ENCODE peak calls at places on chromosomes 1 and 21, in four cellular contexts. One of them, this sample, is unnamed.

GRCh38 chr1:7534061-7534825 is 236.9 kb upstream of the VAMP3 start:
- DNase-seq in stimulated activated CD4-positive, alpha-beta T cell treated with anti-CD3 and anti-CD28 coated beads, Interleukin-2, amount 100 ng/mL, for 24 hours: no peak
- DNase-seq in Right ventricle myocardium superior: no peak
- DNase-seq in SK-MEL-5: no peak
- DNase-seq in this sample: no peak

GRCh38 chr1:234582626-234583354 is 27.2 kb downstream of the IRF2BP2 start:
- DNase-seq in stimulated activated CD4-positive, alpha-beta T cell treated with anti-CD3 and anti-CD28 coated beads, Interleukin-2, amount 100 ng/mL, for 24 hours: no peak
- DNase-seq in Right ventricle myocardium superior: no peak
- DNase-seq in SK-MEL-5: peak; percentile 62
- DNase-seq in this sample: no peak

GRCh38 chr1:162159515-162159914 is 90.0 kb downstream of the NOS1AP start:
- DNase-seq in stimulated activated CD4-positive, alpha-beta T cell treated with anti-CD3 and anti-CD28 coated beads, Interleukin-2, amount 100 ng/mL, for 24 hours: no peak
- DNase-seq in Right ventricle myocardium superior: no peak
- DNase-seq in SK-MEL-5: no peak
- DNase-seq in this sample: no peak

GRCh38 chr1:206985162-206985749 is 15.0 kb upstream of the FCAMR start:
- DNase-seq in stimulated activated CD4-positive, alpha-beta T cell treated with anti-CD3 and anti-CD28 coated beads, Interleukin-2, amount 100 ng/mL, for 24 hours: no peak
- DNase-seq in Right ventricle myocardium superior: no peak
- DNase-seq in SK-MEL-5: no peak
- DNase-seq in this sample: no peak

GRCh38 chr1:78339490-78339889 is 151.3 kb upstream of the PTGFR start:
- DNase-seq in stimulated activated CD4-positive, alpha-beta T cell treated with anti-CD3 and anti-CD28 coated beads, Interleukin-2, amount 100 ng/mL, for 24 hours: no peak
- DNase-seq in Right ventricle myocardium superior: no peak
- DNase-seq in SK-MEL-5: no peak
- DNase-seq in this sample: peak; percentile 27

GRCh38 chr1:36464605-36465393 is 615 bp upstream of the MRPS15 start:
- DNase-seq in stimulated activated CD4-positive, alpha-beta T cell treated with anti-CD3 and anti-CD28 coated beads, Interleukin-2, amount 100 ng/mL, for 24 hours: no peak
- DNase-seq in Right ventricle myocardium superior: no peak
- DNase-seq in SK-MEL-5: peak; percentile 49
- DNase-seq in this sample: no peak

GRCh38 chr1:226082959-226083302 is 20.4 kb downstream of the H3-3A start:
- DNase-seq in stimulated activated CD4-positive, alpha-beta T cell treated with anti-CD3 and anti-CD28 coated beads, Interleukin-2, amount 100 ng/mL, for 24 hours: no peak
- DNase-seq in Right ventricle myocardium superior: peak; percentile 85
- DNase-seq in SK-MEL-5: peak; percentile 45
- DNase-seq in this sample: no peak

GRCh38 chr1:170857955-170858354 is 77.4 kb upstream of the MROH9 start:
- DNase-seq in stimulated activated CD4-positive, alpha-beta T cell treated with anti-CD3 and anti-CD28 coated beads, Interleukin-2, amount 100 ng/mL, for 24 hours: no peak
- DNase-seq in Right ventricle myocardium superior: no peak
- DNase-seq in SK-MEL-5: no peak
- DNase-seq in this sample: no peak

GRCh38 chr21:44449473-44450363 is 5.6 kb upstream of the LRRC3 start:
- DNase-seq in stimulated activated CD4-positive, alpha-beta T cell treated with anti-CD3 and anti-CD28 coated beads, Interleukin-2, amount 100 ng/mL, for 24 hours: no peak
- DNase-seq in Right ventricle myocardium superior: no peak
- DNase-seq in SK-MEL-5: no peak
- DNase-seq in this sample: no peak

GRCh38 chr1:188761226-188761625 is 1716.4 kb downstream of the BRINP3 start:
- DNase-seq in stimulated activated CD4-positive, alpha-beta T cell treated with anti-CD3 and anti-CD28 coated beads, Interleukin-2, amount 100 ng/mL, for 24 hours: no peak
- DNase-seq in Right ventricle myocardium superior: no peak
- DNase-seq in SK-MEL-5: no peak
- DNase-seq in this sample: no peak

GRCh38 chr1:220706480-220706879 is 16.3 kb downstream of the C1orf115 start:
- DNase-seq in stimulated activated CD4-positive, alpha-beta T cell treated with anti-CD3 and anti-CD28 coated beads, Interleukin-2, amount 100 ng/mL, for 24 hours: no peak
- DNase-seq in Right ventricle myocardium superior: no peak
- DNase-seq in SK-MEL-5: no peak
- DNase-seq in this sample: no peak

GRCh38 chr1:14968251-14968812 is 185.2 kb upstream of the TMEM51 start:
- DNase-seq in stimulated activated CD4-positive, alpha-beta T cell treated with anti-CD3 and anti-CD28 coated beads, Interleukin-2, amount 100 ng/mL, for 24 hours: no peak
- DNase-seq in Right ventricle myocardium superior: peak; percentile 71
- DNase-seq in SK-MEL-5: peak; percentile 97
- DNase-seq in this sample: peak; percentile 59

GRCh38 chr1:235073331-235073967 is 55.2 kb downstream of the TOMM20 start:
- DNase-seq in stimulated activated CD4-positive, alpha-beta T cell treated with anti-CD3 and anti-CD28 coated beads, Interleukin-2, amount 100 ng/mL, for 24 hours: no peak
- DNase-seq in Right ventricle myocardium superior: peak; percentile 71
- DNase-seq in SK-MEL-5: peak; percentile 43
- DNase-seq in this sample: no peak

GRCh38 chr1:212489284-212489859 is 56.7 kb downstream of the NENF start:
- DNase-seq in stimulated activated CD4-positive, alpha-beta T cell treated with anti-CD3 and anti-CD28 coated beads, Interleukin-2, amount 100 ng/mL, for 24 hours: no peak
- DNase-seq in Right ventricle myocardium superior: no peak
- DNase-seq in SK-MEL-5: no peak
- DNase-seq in this sample: no peak

GRCh38 chr1:217747156-217747769 is 116.1 kb downstream of the SPATA17 start:
- DNase-seq in stimulated activated CD4-positive, alpha-beta T cell treated with anti-CD3 and anti-CD28 coated beads, Interleukin-2, amount 100 ng/mL, for 24 hours: no peak
- DNase-seq in Right ventricle myocardium superior: no peak
- DNase-seq in SK-MEL-5: peak; percentile 54
- DNase-seq in this sample: peak; percentile 2

GRCh38 chr1:7331926-7332535 is 439.1 kb upstream of the VAMP3 start:
- DNase-seq in stimulated activated CD4-positive, alpha-beta T cell treated with anti-CD3 and anti-CD28 coated beads, Interleukin-2, amount 100 ng/mL, for 24 hours: no peak
- DNase-seq in Right ventricle myocardium superior: no peak
- DNase-seq in SK-MEL-5: no peak
- DNase-seq in this sample: no peak

GRCh38 chr1:65079941-65080340 is 68.1 kb upstream of the AK4 start:
- DNase-seq in stimulated activated CD4-positive, alpha-beta T cell treated with anti-CD3 and anti-CD28 coated beads, Interleukin-2, amount 100 ng/mL, for 24 hours: no peak
- DNase-seq in Right ventricle myocardium superior: no peak
- DNase-seq in SK-MEL-5: no peak
- DNase-seq in this sample: no peak

GRCh38 chr1:15799928-15800835 is 7.3 kb downstream of the UQCRHL start:
- DNase-seq in stimulated activated CD4-positive, alpha-beta T cell treated with anti-CD3 and anti-CD28 coated beads, Interleukin-2, amount 100 ng/mL, for 24 hours: no peak
- DNase-seq in Right ventricle myocardium superior: no peak
- DNase-seq in SK-MEL-5: no peak
- DNase-seq in this sample: peak; percentile 91

GRCh38 chr1:118974641-118975040 is 13.5 kb downstream of the TBX15 start:
- DNase-seq in stimulated activated CD4-positive, alpha-beta T cell treated with anti-CD3 and anti-CD28 coated beads, Interleukin-2, amount 100 ng/mL, for 24 hours: no peak
- DNase-seq in Right ventricle myocardium superior: no peak
- DNase-seq in SK-MEL-5: no peak
- DNase-seq in this sample: no peak

GRCh38 chr1:183251959-183252450 is 65.9 kb downstream of the LAMC2 start:
- DNase-seq in stimulated activated CD4-positive, alpha-beta T cell treated with anti-CD3 and anti-CD28 coated beads, Interleukin-2, amount 100 ng/mL, for 24 hours: no peak
- DNase-seq in Right ventricle myocardium superior: no peak
- DNase-seq in SK-MEL-5: no peak
- DNase-seq in this sample: no peak